ENCODE peak calls at places on chromosomes 6 and 20, in four cellular contexts. One of them, this sample, is unnamed. For H3K36me3, the result is how much of the 10 kb centered on the place peaks cover.

GRCh38 chr6:48476257-48476656 is 365.3 kb upstream of the PTCHD4 start:
- DNase-seq in GM23338: peak
- DNase-seq in fibroblast of lung: peak
- DNase-seq in left lung: no peak
- DNase-seq in this sample: no peak

GRCh38 chr6:168061269-168062210 is 17.5 kb downstream of the FRMD1 start:
- DNase-seq in GM23338: no peak
- DNase-seq in fibroblast of lung: no peak
- DNase-seq in left lung: peak
- DNase-seq in this sample: no peak

GRCh38 chr6:44133003-44133931 is 5.9 kb downstream of the TMEM63B start:
- DNase-seq in GM23338: peak
- DNase-seq in fibroblast of lung: peak
- DNase-seq in left lung: no peak
- DNase-seq in this sample: peak

GRCh38 chr6:1059596-1059995 is 252.3 kb upstream of the FOXQ1 start:
- DNase-seq in GM23338: no peak
- DNase-seq in fibroblast of lung: no peak
- DNase-seq in left lung: no peak
- DNase-seq in this sample: no peak

GRCh38 chr20:25223179-25223661 is 24.7 kb upstream of the PYGB start:
- DNase-seq in GM23338: peak
- DNase-seq in fibroblast of lung: peak
- DNase-seq in left lung: no peak
- DNase-seq in this sample: no peak

GRCh38 chr6:135114355-135115145 is 59.9 kb upstream of the HBS1L start:
- DNase-seq in GM23338: no peak
- DNase-seq in fibroblast of lung: no peak
- DNase-seq in left lung: no peak
- DNase-seq in this sample: no peak

GRCh38 chr20:31849306-31849930 is 4.0 kb upstream of the FOXS1 start:
- DNase-seq in GM23338: peak
- DNase-seq in fibroblast of lung: no peak
- DNase-seq in left lung: peak
- DNase-seq in this sample: no peak

GRCh38 chr20:62168890-62169435 is 13.9 kb upstream of the MTG2 start:
- DNase-seq in GM23338: no peak
- DNase-seq in fibroblast of lung: no peak
- DNase-seq in left lung: peak
- DNase-seq in this sample: no peak

GRCh38 chr6:140779341-140779740 is 1353.4 kb upstream of the GJE1 start:
- DNase-seq in GM23338: no peak
- DNase-seq in fibroblast of lung: peak
- DNase-seq in left lung: no peak
- DNase-seq in this sample: no peak

GRCh38 chr20:59335401-59335800 is 35.0 kb downstream of the EDN3 start:
- DNase-seq in GM23338: no peak
- DNase-seq in fibroblast of lung: no peak
- DNase-seq in left lung: no peak
- DNase-seq in this sample: no peak

GRCh38 chr6:41286544-41287346 is at the start of gene TREM1:
- DNase-seq in GM23338: peak
- DNase-seq in fibroblast of lung: peak
- DNase-seq in left lung: peak
- DNase-seq in this sample: no peak

GRCh38 chr20:31484001-31484400 is 8.9 kb downstream of the REM1 start:
- DNase-seq in GM23338: peak
- DNase-seq in fibroblast of lung: no peak
- DNase-seq in left lung: peak
- DNase-seq in this sample: peak

GRCh38 chr20:43911066-43911465 is 3.6 kb upstream of the TOX2 start:
- DNase-seq in GM23338: peak
- DNase-seq in fibroblast of lung: peak
- DNase-seq in left lung: no peak
- DNase-seq in this sample: no peak

GRCh38 chr6:112480551-112480950 is 133.4 kb downstream of the RFPL4B start:
- DNase-seq in GM23338: no peak
- DNase-seq in fibroblast of lung: peak
- DNase-seq in left lung: no peak
- DNase-seq in this sample: no peak

GRCh38 chr6:7512320-7512719 is 29.2 kb upstream of the DSP start:
- DNase-seq in GM23338: no peak
- DNase-seq in fibroblast of lung: peak
- DNase-seq in left lung: no peak
- DNase-seq in this sample: no peak

GRCh38 chr6:20033697-20034407 is 178.4 kb downstream of the MBOAT1 start:
- DNase-seq in GM23338: no peak
- DNase-seq in fibroblast of lung: no peak
- DNase-seq in left lung: no peak
- DNase-seq in this sample: no peak

GRCh38 chr6:137452331-137452894 is 41.8 kb downstream of the OLIG3 start:
- DNase-seq in GM23338: no peak
- DNase-seq in fibroblast of lung: peak
- DNase-seq in left lung: no peak
- DNase-seq in this sample: no peak

GRCh38 chr6:53437557-53438202 is 88.9 kb upstream of the ELOVL5 start:
- DNase-seq in GM23338: peak
- DNase-seq in fibroblast of lung: peak
- DNase-seq in left lung: no peak
- DNase-seq in this sample: peak

GRCh38 chr6:11217360-11218076 is 14.9 kb downstream of the NEDD9 start:
- DNase-seq in GM23338: no peak
- DNase-seq in fibroblast of lung: no peak
- DNase-seq in left lung: no peak
- DNase-seq in this sample: no peak

GRCh38 chr6:159116343-159116742 is 52.9 kb upstream of the FNDC1 start:
- DNase-seq in GM23338: no peak
- DNase-seq in fibroblast of lung: no peak
- DNase-seq in left lung: no peak
- DNase-seq in this sample: no peak

GRCh38 chr6:168968228-168968627 is 285.4 kb downstream of the THBS2 start:
- DNase-seq in GM23338: peak
- DNase-seq in fibroblast of lung: peak
- DNase-seq in left lung: no peak
- DNase-seq in this sample: peak

GRCh38 chr6:133432021-133432989 is 191.1 kb downstream of the EYA4 start:
- DNase-seq in GM23338: peak
- DNase-seq in fibroblast of lung: no peak
- DNase-seq in left lung: no peak
- DNase-seq in this sample: no peak

GRCh38 chr6:20447581-20448132 is 46.0 kb downstream of the E2F3 start:
- DNase-seq in GM23338: no peak
- DNase-seq in fibroblast of lung: peak
- DNase-seq in left lung: no peak
- DNase-seq in this sample: no peak

GRCh38 chr6:20542927-20543602 is 8.8 kb downstream of the CDKAL1 start:
- DNase-seq in GM23338: no peak
- DNase-seq in fibroblast of lung: peak
- DNase-seq in left lung: no peak
- DNase-seq in this sample: no peak

GRCh38 chr20:58890454-58891075 is 38.0 kb downstream of the GNAS start:
- DNase-seq in GM23338: peak
- DNase-seq in fibroblast of lung: peak
- DNase-seq in left lung: peak
- DNase-seq in this sample: peak

GRCh38 chr6:49668083-49668511 is 31.5 kb upstream of the RHAG start:
- DNase-seq in GM23338: peak
- DNase-seq in fibroblast of lung: no peak
- DNase-seq in left lung: no peak
- DNase-seq in this sample: no peak

GRCh38 chr6:116649129-116649528 is 19.4 kb downstream of the ZUP1 start:
- DNase-seq in GM23338: no peak
- DNase-seq in fibroblast of lung: no peak
- DNase-seq in left lung: no peak
- DNase-seq in this sample: no peak

DNA sequence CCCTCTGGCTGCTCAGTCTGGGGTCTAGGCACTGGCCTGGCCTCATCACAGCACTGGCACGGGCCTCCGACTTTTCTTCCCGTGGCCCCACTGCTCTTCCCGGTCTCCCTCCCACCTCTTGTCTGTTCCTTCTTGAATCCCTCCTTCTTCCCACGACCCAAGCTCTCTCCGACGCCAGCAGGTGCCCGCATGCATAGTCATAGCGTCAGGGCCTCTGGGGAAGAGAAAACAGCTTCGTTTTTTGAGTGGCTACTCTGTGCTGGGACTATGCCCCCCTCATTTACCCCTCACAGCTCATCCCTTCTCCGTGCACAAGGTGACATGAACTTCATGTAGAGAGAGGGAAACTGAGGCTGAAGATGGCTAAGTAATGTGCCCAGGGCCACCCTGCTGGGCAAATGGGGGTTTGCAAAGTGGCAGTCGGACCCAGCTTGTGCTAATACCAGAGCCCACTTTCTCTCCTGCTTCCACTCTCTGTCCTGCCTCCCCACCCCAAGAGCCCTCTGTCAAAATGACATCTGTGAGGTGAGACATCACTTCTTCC is 59.2 kb downstream of the SYNJ2 start:
- DNase-seq in GM23338: no peak
- DNase-seq in fibroblast of lung: peak
- DNase-seq in left lung: no peak
- DNase-seq in this sample: no peak
- H3K4me3 ChIP-seq in GM23338: no peak
- H3K4me3 ChIP-seq in fibroblast of lung: peak
- H3K4me3 ChIP-seq in left lung: no peak
- H3K4me3 ChIP-seq in this sample: no peak

GRCh38 chr6:149696904-149697303 is 21.0 kb downstream of the LATS1 start:
- DNase-seq in GM23338: no peak
- DNase-seq in fibroblast of lung: peak
- DNase-seq in left lung: no peak
- DNase-seq in this sample: no peak
- H3K36me3 ChIP-seq in GM23338: under half
- H3K36me3 ChIP-seq in fibroblast of lung: under half
- H3K36me3 ChIP-seq in left lung: under half
- H3K36me3 ChIP-seq in this sample: under half

DNA sequence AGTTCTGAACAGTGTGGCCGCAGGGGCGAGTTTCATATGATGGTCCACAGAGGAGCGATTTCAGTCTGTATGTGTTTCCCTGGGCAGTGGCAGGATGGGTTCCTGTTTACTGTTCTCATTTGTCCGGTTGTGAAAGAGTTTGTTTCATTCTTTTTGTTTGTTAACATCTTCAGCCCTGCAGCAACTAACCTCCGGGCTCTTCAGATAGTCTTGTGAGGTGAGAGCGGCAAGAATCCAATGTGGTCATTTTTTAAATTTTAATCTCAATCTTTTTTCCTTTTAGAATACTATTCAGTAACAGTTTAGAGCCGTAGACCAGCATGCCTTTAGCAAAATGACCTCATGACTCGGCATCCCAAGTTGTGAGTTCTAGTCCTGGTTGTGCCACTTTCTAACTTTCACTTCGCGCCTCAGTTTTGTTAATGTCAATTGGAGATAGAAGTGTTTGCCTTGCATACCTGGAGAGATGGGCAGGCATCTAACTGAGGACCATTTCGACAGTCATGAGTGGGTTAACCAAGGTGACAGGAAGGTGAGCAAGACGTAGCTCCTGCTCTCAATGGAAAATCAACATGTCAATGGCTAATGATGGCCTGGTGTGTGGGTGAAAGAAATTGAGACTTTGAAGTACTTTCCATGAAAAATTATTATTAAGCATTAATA is 38.5 kb upstream of the PXDC1 start:
- DNase-seq in GM23338: no peak
- DNase-seq in fibroblast of lung: no peak
- DNase-seq in left lung: no peak
- DNase-seq in this sample: no peak
- H3K4me3 ChIP-seq in GM23338: no peak
- H3K4me3 ChIP-seq in fibroblast of lung: no peak
- H3K4me3 ChIP-seq in left lung: no peak
- H3K4me3 ChIP-seq in this sample: no peak

GRCh38 chr20:49285813-49286494 is 8.1 kb upstream of the ZNFX1 start:
- DNase-seq in GM23338: no peak
- DNase-seq in fibroblast of lung: no peak
- DNase-seq in left lung: no peak
- DNase-seq in this sample: peak

GRCh38 chr20:49288784-49289696 is 11.2 kb upstream of the ZNFX1 start:
- DNase-seq in GM23338: peak
- DNase-seq in fibroblast of lung: no peak
- DNase-seq in left lung: no peak
- DNase-seq in this sample: no peak

GRCh38 chr20:49286689-49287551 is 9.1 kb upstream of the ZNFX1 start:
- DNase-seq in GM23338: peak
- DNase-seq in fibroblast of lung: no peak
- DNase-seq in left lung: no peak
- DNase-seq in this sample: peak

GRCh38 chr20:49288250-49288751 is 10.4 kb upstream of the ZNFX1 start:
- DNase-seq in GM23338: no peak
- DNase-seq in fibroblast of lung: no peak
- DNase-seq in left lung: no peak
- DNase-seq in this sample: no peak

GRCh38 chr20:49287555-49288249 is 9.8 kb upstream of the ZNFX1 start:
- DNase-seq in GM23338: no peak
- DNase-seq in fibroblast of lung: peak
- DNase-seq in left lung: no peak
- DNase-seq in this sample: peak
- H3K36me3 ChIP-seq in GM23338: half or more
- H3K36me3 ChIP-seq in fibroblast of lung: under half
- H3K36me3 ChIP-seq in left lung: under half
- H3K36me3 ChIP-seq in this sample: half or more

This sample was measured in HAP-1.